ENCODE peak calls at places on chromosome X, in ten cellular contexts. W is IMR-90, F is A549, K is stomach, V is tibial nerve, Z is heart left ventricle, A is HCT116, J is lower leg skin, T is GM12891, U is testis. Q is an unnamed sample.

GRCh38 chrX:6004529-6004928 is 224.1 kb downstream of the NLGN4X start:
- DNase-seq in W (no peak), F (no peak), K (no peak), V (no peak), Z (no peak), A (no peak), J (no peak), T (no peak), U (no peak), Q (no peak)

GRCh38 chrX:139559383-139560042 is 29.0 kb downstream of the F9 start:
- DNase-seq in W (peak), F (peak), K (peak), V (peak), Z (peak), A (peak), J (no peak), T (no peak), U (peak), Q (peak)

GRCh38 chrX:16664059-16664458 is 14.1 kb downstream of the S100G start:
- DNase-seq in W (peak), F (no peak), K (no peak), V (no peak), Z (no peak), A (no peak), J (no peak), T (no peak), U (no peak), Q (no peak)

GRCh38 chrX:40908857-40909475 is 173.6 kb upstream of the MED14 start:
- DNase-seq in W (peak), F (peak), K (no peak), V (no peak), Z (no peak), A (peak), J (no peak), T (no peak), U (no peak), Q (no peak)

GRCh38 chrX:102892103-102892502 is 45.0 kb upstream of the RAB40AL start:
- DNase-seq in W (no peak), F (no peak), K (no peak), V (no peak), Z (no peak), A (no peak), J (no peak), T (no peak), U (no peak), Q (no peak)

GRCh38 chrX:16807976-16808542 is 21.8 kb downstream of the TXLNG start:
- DNase-seq in W (peak), F (peak), K (no peak), V (no peak), Z (no peak), A (no peak), J (no peak), T (no peak), U (peak), Q (peak)

GRCh38 chrX:133937022-133937421 is 48.4 kb downstream of the GPC3 start:
- DNase-seq in W (no peak), F (no peak), K (no peak), V (no peak), Z (no peak), A (no peak), J (no peak), T (no peak), U (no peak), Q (no peak)

GRCh38 chrX:143429021-143429570 is 88.2 kb downstream of the SPANXN3 start:
- DNase-seq in W (no peak), F (no peak), K (no peak), V (no peak), Z (no peak), A (no peak), J (no peak), T (no peak), U (no peak), Q (no peak)

GRCh38 chrX:65706041-65706828 is 38.8 kb downstream of the MSN start:
- DNase-seq in W (peak), F (peak), K (no peak), V (no peak), Z (peak), A (no peak), J (peak), T (no peak), U (no peak), Q (no peak)

GRCh38 chrX:155065035-155065734 is 5.8 kb downstream of the CMC4 start:
- DNase-seq in W (peak), F (no peak), K (no peak), V (no peak), Z (no peak), A (no peak), J (no peak), T (no peak), U (no peak), Q (no peak)

GRCh38 chrX:41558531-41558930 is 111.4 kb downstream of the NYX start:
- DNase-seq in W (peak), F (peak), K (no peak), V (no peak), Z (no peak), A (no peak), J (no peak), T (no peak), U (no peak), Q (peak)

GRCh38 chrX:34578237-34578636 is 78.8 kb downstream of the TMEM47 start:
- DNase-seq in W (peak), F (peak), K (no peak), V (peak), Z (no peak), A (no peak), J (no peak), T (no peak), U (no peak), Q (no peak)

GRCh38 chrX:15465896-15466651 is 27.1 kb downstream of the PIR start:
- DNase-seq in W (peak), F (no peak), K (no peak), V (no peak), Z (no peak), A (no peak), J (no peak), T (no peak), U (no peak), Q (peak)

GRCh38 chrX:153626025-153626633 is 20.9 kb upstream of the DUSP9 start:
- DNase-seq in W (no peak), F (no peak), K (no peak), V (no peak), Z (no peak), A (no peak), J (no peak), T (no peak), U (no peak), Q (no peak)

GRCh38 chrX:145936769-145937168 is 119.1 kb downstream of the SLITRK2 start:
- DNase-seq in W (no peak), F (no peak), K (no peak), V (no peak), Z (no peak), A (no peak), J (no peak), T (no peak), U (no peak), Q (no peak)

GRCh38 chrX:129749069-129749468 is 10.3 kb downstream of the XPNPEP2 start:
- DNase-seq in W (no peak), F (no peak), K (no peak), V (no peak), Z (no peak), A (no peak), J (no peak), T (no peak), U (no peak), Q (no peak)

GRCh38 chrX:33855251-33855650 is 276.9 kb downstream of the FAM47A start:
- DNase-seq in W (no peak), F (no peak), K (no peak), V (no peak), Z (no peak), A (no peak), J (no peak), T (no peak), U (no peak), Q (no peak)

GRCh38 chrX:39152106-39152649 is 350.9 kb downstream of the MID1IP1 start:
- DNase-seq in W (no peak), F (peak), K (peak), V (no peak), Z (peak), A (no peak), J (no peak), T (no peak), U (peak), Q (peak)

GRCh38 chrX:68808686-68809357 is 20.0 kb upstream of the EFNB1 start:
- DNase-seq in W (no peak), F (no peak), K (no peak), V (no peak), Z (no peak), A (peak), J (no peak), T (no peak), U (peak), Q (peak)

GRCh38 chrX:150655713-150656266 is 37.4 kb upstream of the MTMR1 start:
- DNase-seq in W (no peak), F (no peak), K (no peak), V (no peak), Z (no peak), A (no peak), J (no peak), T (no peak), U (no peak), Q (no peak)

GRCh38 chrX:72095370-72095769 is 36.3 kb downstream of the RTL5 start:
- DNase-seq in W (no peak), F (no peak), K (no peak), V (no peak), Z (no peak), A (no peak), J (peak), T (no peak), U (no peak), Q (no peak)

GRCh38 chrX:42680651-42681050 is 97.3 kb downstream of the PPP1R2C start:
- DNase-seq in W (no peak), F (no peak), K (no peak), V (peak), Z (no peak), A (no peak), J (no peak), T (no peak), U (peak), Q (no peak)

GRCh38 chrX:16870861-16871584 is 861 bp upstream of the RBBP7 start:
- DNase-seq in W (no peak), F (no peak), K (peak), V (peak), Z (peak), A (no peak), J (peak), T (no peak), U (peak), Q (peak)

GRCh38 chrX:149950681-149951080 is 12.4 kb upstream of the EOLA2 start:
- DNase-seq in W (peak), F (peak), K (no peak), V (peak), Z (no peak), A (peak), J (no peak), T (no peak), U (peak), Q (peak)

GRCh38 chrX:14351889-14352288 is 177.4 kb upstream of the GLRA2 start:
- DNase-seq in W (no peak), F (no peak), K (no peak), V (no peak), Z (no peak), A (no peak), J (no peak), T (no peak), U (no peak), Q (no peak)

GRCh38 chrX:113384628-113385027 is 544.0 kb upstream of the AMOT start:
- DNase-seq in W (peak), F (no peak), K (no peak), V (peak), Z (peak), A (no peak), J (no peak), T (no peak), U (peak), Q (no peak)

GRCh38 chrX:47936940-47937317 is 66.9 kb downstream of the ZNF182 start:
- DNase-seq in W (no peak), F (no peak), K (no peak), V (no peak), Z (no peak), A (no peak), J (no peak), T (no peak), U (no peak), Q (no peak)

GRCh38 chrX:68723491-68724155 is 76.2 kb downstream of the STARD8 start:
- DNase-seq in W (no peak), F (no peak), K (peak), V (no peak), Z (no peak), A (no peak), J (peak), T (no peak), U (no peak), Q (no peak)

GRCh38 chrX:14942341-14942740 is 69.1 kb downstream of the MOSPD2 start:
- DNase-seq in W (no peak), F (no peak), K (no peak), V (no peak), Z (no peak), A (no peak), J (no peak), T (no peak), U (no peak), Q (no peak)

GRCh38 chrX:9429767-9430166 is 35.1 kb upstream of the TBL1X start:
- DNase-seq in W (no peak), F (no peak), K (no peak), V (no peak), Z (no peak), A (no peak), J (peak), T (no peak), U (no peak), Q (no peak)

GRCh38 chrX:136750364-136750763 is 30.4 kb downstream of the ARHGEF6 start:
- DNase-seq in W (no peak), F (no peak), K (no peak), V (no peak), Z (no peak), A (no peak), J (no peak), T (no peak), U (no peak), Q (no peak)

GRCh38 chrX:120309873-120310730 is 1.2 kb downstream of the TMEM255A start:
- DNase-seq in W (no peak), F (peak), K (no peak), V (no peak), Z (peak), A (no peak), J (no peak), T (no peak), U (no peak), Q (no peak)

GRCh38 chrX:140503714-140504351 is 1.0 kb downstream of the SOX3 start:
- DNase-seq in W (peak), F (no peak), K (no peak), V (no peak), Z (peak), A (no peak), J (no peak), T (no peak), U (peak), Q (peak)

GRCh38 chrX:44953734-44954502 is 80.9 kb downstream of the KDM6A start:
- DNase-seq in W (no peak), F (no peak), K (no peak), V (no peak), Z (no peak), A (no peak), J (no peak), T (no peak), U (no peak), Q (no peak)

GRCh38 chrX:63560601-63561218 is 209.6 kb upstream of the SPIN4 start:
- DNase-seq in W (peak), F (peak), K (peak), V (peak), Z (peak), A (peak), J (peak), T (peak), U (peak), Q (peak)
- TF ChIP-seq POLR2A in W (no peak), F (peak), K (no peak), V (no peak), Z (no peak), A (peak), J (no peak), T (peak), U (no peak), Q (peak)

GRCh38 chrX:2490634-2491033 is 10.1 kb downstream of the DHRSX start:
- DNase-seq in W (no peak), F (no peak), K (no peak), V (no peak), Z (no peak), A (no peak), J (no peak), T (no peak), U (no peak), Q (no peak)

GRCh38 chrX:2486476-2487133 is 14.2 kb downstream of the DHRSX start:
- DNase-seq in W (no peak), F (no peak), K (no peak), V (no peak), Z (no peak), A (no peak), J (no peak), T (no peak), U (no peak), Q (no peak)

GRCh38 chrX:2487366-2487765 is 13.4 kb downstream of the DHRSX start:
- DNase-seq in W (no peak), F (no peak), K (no peak), V (no peak), Z (no peak), A (no peak), J (no peak), T (no peak), U (no peak), Q (no peak)

GRCh38 chrX:2489446-2490445 is 11.0 kb downstream of the DHRSX start:
- DNase-seq in W (no peak), F (no peak), K (no peak), V (no peak), Z (no peak), A (no peak), J (no peak), T (no peak), U (no peak), Q (no peak)

DNA sequence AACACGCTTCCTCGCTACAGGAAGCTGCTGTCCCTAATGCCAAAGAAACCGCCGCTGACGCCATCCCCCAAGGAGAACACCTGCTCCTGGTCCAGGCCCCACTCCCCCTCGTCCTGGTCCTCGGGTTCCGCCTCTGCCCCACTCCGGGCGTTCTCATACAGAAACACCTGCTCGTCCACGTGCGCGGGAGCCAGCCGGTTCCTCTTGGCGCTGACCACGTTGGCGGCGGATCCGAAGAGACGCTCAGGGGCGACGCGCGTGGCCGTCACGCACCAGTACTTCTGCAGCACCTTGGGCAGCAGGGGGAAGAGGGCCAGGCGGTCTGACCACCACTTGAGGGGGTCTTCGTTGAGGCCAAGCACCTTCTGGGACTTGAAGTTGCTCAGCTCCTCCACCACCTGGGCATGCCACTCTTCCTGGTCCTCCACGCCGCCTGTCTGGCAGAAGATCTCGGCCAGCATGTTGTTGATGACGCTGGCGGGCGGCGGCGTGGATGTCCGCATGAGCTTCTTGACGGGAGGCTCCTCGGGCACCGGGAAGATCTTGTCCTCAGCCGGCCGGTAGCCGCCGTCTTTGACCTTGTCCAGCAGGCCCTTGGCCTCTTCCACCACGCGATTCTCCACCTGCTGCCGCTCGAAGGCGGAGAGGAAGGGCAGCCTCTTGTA is 12.0 kb downstream of the DHRSX start:
- DNase-seq in W (no peak), F (no peak), K (no peak), V (no peak), Z (no peak), A (no peak), J (no peak), T (no peak), U (no peak), Q (no peak)
- TF ChIP-seq POLR2A in W (no peak), F (no peak), K (no peak), V (no peak), Z (no peak), A (no peak), J (no peak), T (no peak), U (no peak), Q (no peak)

GRCh38 chrX:109733658-109734022 is 583 bp upstream of the ACSL4 start:
- DNase-seq in W (no peak), F (no peak), K (no peak), V (no peak), Z (no peak), A (no peak), J (no peak), T (no peak), U (no peak), Q (peak)

GRCh38 chrX:109732780-109733657 is at the start of gene ACSL4:
- DNase-seq in W (peak), F (peak), K (peak), V (peak), Z (peak), A (peak), J (peak), T (peak), U (peak), Q (peak)

GRCh38 chrX:109735241-109735744 is 2.2 kb upstream of the ACSL4 start:
- DNase-seq in W (no peak), F (no peak), K (no peak), V (no peak), Z (no peak), A (no peak), J (no peak), T (no peak), U (no peak), Q (peak)

DNA sequence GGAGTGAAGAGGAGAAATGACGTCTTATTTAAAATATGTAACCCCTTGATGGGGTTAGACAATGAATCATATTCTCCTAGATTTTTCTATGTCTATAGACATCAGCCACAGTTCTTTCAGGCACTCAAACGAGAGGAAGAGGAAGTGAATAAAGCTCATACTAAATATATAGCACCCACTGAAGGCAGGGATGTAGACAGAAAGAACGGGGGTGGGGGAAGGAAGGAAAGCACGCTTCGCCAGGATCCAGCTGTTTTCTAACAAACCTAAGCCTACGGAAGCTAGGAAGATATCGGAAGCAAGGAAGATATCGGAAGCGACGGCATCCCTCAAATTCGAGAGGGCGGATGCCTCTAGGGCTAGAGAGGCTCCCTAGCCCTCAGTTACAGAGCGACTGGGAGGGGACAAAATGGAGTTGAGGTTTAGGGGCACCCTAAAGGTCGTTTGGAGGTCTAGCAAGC is 708 bp downstream of the ACSL4 start:
- DNase-seq in W (peak), F (peak), K (no peak), V (no peak), Z (no peak), A (no peak), J (no peak), T (peak), U (no peak), Q (peak)
- TF ChIP-seq POLR2A in W (peak), F (no peak), K (no peak), V (no peak), Z (no peak), A (no peak), J (no peak), T (no peak), U (no peak), Q (no peak)

DNA sequence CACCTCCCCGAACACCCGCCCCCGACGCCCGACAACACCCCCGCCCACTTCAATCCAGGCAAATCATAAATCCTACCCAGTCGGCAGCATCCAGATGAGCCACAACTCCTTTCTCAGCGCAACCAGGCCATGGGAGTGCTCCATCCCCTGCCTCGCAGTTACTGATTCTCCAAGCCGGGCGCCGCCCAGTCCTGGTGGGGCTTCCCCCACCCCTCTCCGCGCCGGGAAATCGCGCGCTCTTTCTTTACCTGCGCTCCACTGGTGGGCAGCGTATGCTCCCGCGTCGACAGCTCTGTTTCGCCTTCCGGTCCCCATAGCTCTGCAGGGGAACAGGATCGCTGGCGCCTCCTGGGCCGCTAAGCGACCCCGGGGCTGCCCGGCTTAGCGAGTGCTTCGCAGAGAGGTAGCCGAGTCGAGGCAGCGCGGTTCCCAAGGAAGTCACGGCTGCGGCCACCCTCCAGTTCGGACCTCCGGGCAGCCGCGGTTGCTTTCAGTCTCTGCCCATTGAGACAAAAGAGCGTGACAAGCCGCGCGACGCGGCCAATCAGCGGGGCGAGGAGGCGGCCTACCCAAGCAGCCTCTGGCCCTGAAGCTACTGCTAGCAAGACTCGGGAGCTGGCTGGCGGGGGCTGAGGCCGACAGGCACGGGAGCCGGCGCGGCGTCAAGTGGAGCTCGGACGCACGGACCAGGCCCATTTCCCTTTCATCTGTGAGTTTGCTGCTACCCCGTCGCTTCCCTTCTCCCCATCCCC is 43.7 kb upstream of the TMSB15B start:
- DNase-seq in W (peak), F (peak), K (peak), V (peak), Z (peak), A (no peak), J (peak), T (peak), U (peak), Q (peak)
- TF ChIP-seq POLR2A in W (no peak), F (peak), K (no peak), V (no peak), Z (no peak), A (no peak), J (no peak), T (peak), U (no peak), Q (no peak)

Q was measured in erythroblast.